ENCODE peak calls at places on chromosomes 4 and X, in six cellular contexts. S is psoas muscle, J is NT2/D1, V is transverse colon, T is tibial nerve, E is Karpas-422. B is an unnamed sample. For H3K4me1, the result is how much of the 10 kb centered on the place peaks cover.

GRCh38 chr4:23290656-23291055 is 597.9 kb downstream of the GBA3 start:
- DNase-seq in S (no peak), J (no peak), V (no peak), T (no peak), E (no peak), B (no peak)

GRCh38 chrX:54748626-54749025 is 49.4 kb downstream of the ITIH6 start:
- DNase-seq in S (no peak), J (no peak), V (no peak), T (no peak), E (no peak), B (no peak)

GRCh38 chr4:29453421-29453820 is 1266.7 kb upstream of the PCDH7 start:
- DNase-seq in S (no peak), J (no peak), V (no peak), T (no peak), E (no peak), B (no peak)

GRCh38 chrX:41522071-41522470 is 74.9 kb downstream of the NYX start:
- DNase-seq in S (no peak), J (no peak), V (no peak), T (no peak), E (no peak), B (no peak)

GRCh38 chrX:109537324-109537665 is 651 bp downstream of the NXT2 start:
- DNase-seq in S (no peak), J (no peak), V (peak), T (peak), E (no peak), B (no peak)

GRCh38 chr4:54484361-54484760 is 173.4 kb upstream of the KIT start:
- DNase-seq in S (no peak), J (no peak), V (no peak), T (no peak), E (no peak), B (no peak)

GRCh38 chr4:57078685-57079521 is 31.3 kb downstream of the IGFBP7 start:
- DNase-seq in S (no peak), J (peak), V (no peak), T (no peak), E (no peak), B (no peak)

GRCh38 chr4:156098846-156099245 is 145.2 kb upstream of the CTSO start:
- DNase-seq in S (no peak), J (no peak), V (no peak), T (no peak), E (no peak), B (no peak)

GRCh38 chrX:38109042-38109904 is 102.9 kb downstream of the SYTL5 start:
- DNase-seq in S (no peak), J (no peak), V (peak), T (no peak), E (no peak), B (no peak)

GRCh38 chr4:10095296-10095991 is 21.2 kb downstream of the WDR1 start:
- DNase-seq in S (peak), J (no peak), V (no peak), T (no peak), E (no peak), B (no peak)

GRCh38 chrX:109872021-109872730 is 130.7 kb upstream of the TMEM164 start:
- DNase-seq in S (no peak), J (no peak), V (no peak), T (no peak), E (no peak), B (no peak)

GRCh38 chr4:36242629-36243354 is 1.5 kb downstream of the ARAP2 start:
- DNase-seq in S (no peak), J (no peak), V (no peak), T (no peak), E (no peak), B (no peak)

GRCh38 chr4:79913581-79913980 is 159.4 kb downstream of the ANTXR2 start:
- DNase-seq in S (no peak), J (no peak), V (no peak), T (no peak), E (no peak), B (no peak)

GRCh38 chr4:142194905-142195304 is 558.5 kb downstream of the IL15 start:
- DNase-seq in S (no peak), J (no peak), V (no peak), T (no peak), E (no peak), B (no peak)

GRCh38 chrX:16978193-16978984 is 31.9 kb downstream of the REPS2 start:
- DNase-seq in S (no peak), J (no peak), V (no peak), T (peak), E (no peak), B (no peak)

GRCh38 chrX:41655631-41656030 is 33.1 kb upstream of the GPR34 start:
- DNase-seq in S (no peak), J (no peak), V (no peak), T (no peak), E (no peak), B (no peak)

GRCh38 chr4:89486042-89486441 is 178.4 kb upstream of the GPRIN3 start:
- DNase-seq in S (no peak), J (no peak), V (no peak), T (no peak), E (no peak), B (no peak)

GRCh38 chrX:24993887-24994286 is 21.9 kb downstream of the ARX start:
- DNase-seq in S (no peak), J (no peak), V (no peak), T (no peak), E (no peak), B (no peak)

GRCh38 chrX:153723351-153724251 is 586 bp downstream of the BCAP31 start:
- DNase-seq in S (peak), J (no peak), V (peak), T (no peak), E (peak), B (peak)

GRCh38 chr4:19684079-19684478 is 567.6 kb upstream of the SLIT2 start:
- DNase-seq in S (no peak), J (no peak), V (no peak), T (no peak), E (no peak), B (no peak)

GRCh38 chr4:121070696-121071639 is 1.4 kb downstream of the NDNF start:
- DNase-seq in S (peak), J (no peak), V (peak), T (no peak), E (no peak), B (no peak)

GRCh38 chrX:125175991-125176390 is 143.7 kb upstream of the TEX13C start:
- DNase-seq in S (no peak), J (no peak), V (no peak), T (no peak), E (no peak), B (no peak)

DNA sequence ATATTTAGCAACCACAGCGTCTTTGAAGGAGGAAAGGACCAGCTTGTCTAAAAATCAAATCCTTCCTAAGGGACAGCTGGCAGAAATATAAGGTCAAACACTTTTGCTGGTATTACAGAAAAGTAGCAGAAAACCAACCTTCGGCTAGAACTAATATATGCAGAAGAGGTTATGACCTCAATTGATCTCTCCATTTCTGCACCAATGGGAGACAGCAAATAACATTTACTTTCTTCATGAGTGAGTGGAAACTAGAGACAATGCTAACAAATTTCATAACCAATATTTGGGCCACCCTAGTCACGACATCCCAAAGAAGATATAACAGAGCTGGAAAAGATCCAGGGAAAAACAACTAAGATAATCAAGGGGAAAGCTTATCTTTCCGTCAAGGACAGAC is 247.0 kb upstream of the FTHL17 start:
- DNase-seq in S (no peak), J (no peak), V (no peak), T (no peak), E (no peak), B (no peak)
- H3K4me1 ChIP-seq in S (under half), J (under half), V (under half), T (under half), E (under half), B (under half)

GRCh38 chrX:65601126-65601525 is 66.3 kb upstream of the MSN start:
- DNase-seq in S (no peak), J (no peak), V (no peak), T (no peak), E (no peak), B (no peak)
- H3K4me1 ChIP-seq in S (under half), J (under half), V (under half), T (under half), E (under half), B (under half)

GRCh38 chr4:40563401-40563800 is 66.3 kb downstream of the RBM47 start:
- DNase-seq in S (no peak), J (no peak), V (no peak), T (no peak), E (no peak), B (no peak)
- H3K4me1 ChIP-seq in S (under half), J (under half), V (under half), T (under half), E (under half), B (half or more)

DNA sequence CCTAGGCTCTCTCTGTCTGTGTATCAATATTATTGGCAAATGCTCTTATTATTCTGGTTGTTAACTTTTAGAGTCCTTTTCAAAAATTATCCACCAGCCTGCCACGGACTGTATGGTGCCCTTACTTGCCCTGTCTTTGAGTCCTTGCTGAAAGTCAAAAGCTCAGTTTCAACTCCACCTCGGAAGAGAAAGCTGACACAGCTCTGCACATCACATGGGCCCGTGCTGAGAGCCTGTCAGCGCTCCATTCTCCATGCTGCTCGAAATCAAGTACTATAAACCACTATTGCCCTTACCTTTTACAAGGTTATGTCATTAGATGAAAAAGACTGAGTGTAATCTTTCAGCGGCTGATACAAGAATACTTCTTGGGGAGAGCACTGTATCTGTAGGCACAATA is 141.0 kb downstream of the CORIN start:
- DNase-seq in S (no peak), J (no peak), V (no peak), T (no peak), E (no peak), B (no peak)
- H3K4me1 ChIP-seq in S (under half), J (under half), V (under half), T (under half), E (under half), B (under half)

GRCh38 chr4:38979081-38979480 is 53.1 kb downstream of the TMEM156 start:
- DNase-seq in S (no peak), J (no peak), V (no peak), T (no peak), E (no peak), B (no peak)

GRCh38 chr4:38983756-38984647 is 48.2 kb downstream of the TMEM156 start:
- DNase-seq in S (no peak), J (no peak), V (no peak), T (no peak), E (no peak), B (no peak)

GRCh38 chr4:38982356-38983095 is 49.7 kb downstream of the TMEM156 start:
- DNase-seq in S (no peak), J (no peak), V (no peak), T (no peak), E (no peak), B (no peak)

GRCh38 chr4:38979511-38980230 is 52.5 kb downstream of the TMEM156 start:
- DNase-seq in S (no peak), J (no peak), V (no peak), T (no peak), E (no peak), B (no peak)

GRCh38 chr4:38980903-38981676 is 51.1 kb downstream of the TMEM156 start:
- DNase-seq in S (no peak), J (no peak), V (no peak), T (no peak), E (no peak), B (no peak)
- H3K4me1 ChIP-seq in S (under half), J (under half), V (under half), T (under half), E (under half), B (under half)

GRCh38 chr4:153260152-153260551 is 55.9 kb downstream of the TRIM2 start:
- DNase-seq in S (no peak), J (no peak), V (no peak), T (no peak), E (no peak), B (no peak)

GRCh38 chr4:153259679-153260078 is 55.4 kb downstream of the TRIM2 start:
- DNase-seq in S (no peak), J (no peak), V (no peak), T (no peak), E (no peak), B (no peak)

GRCh38 chr4:153261922-153262321 is 57.7 kb downstream of the TRIM2 start:
- DNase-seq in S (no peak), J (no peak), V (no peak), T (no peak), E (no peak), B (no peak)

GRCh38 chr4:153260553-153261306 is 56.5 kb downstream of the TRIM2 start:
- DNase-seq in S (no peak), J (no peak), V (peak), T (no peak), E (no peak), B (no peak)

DNA sequence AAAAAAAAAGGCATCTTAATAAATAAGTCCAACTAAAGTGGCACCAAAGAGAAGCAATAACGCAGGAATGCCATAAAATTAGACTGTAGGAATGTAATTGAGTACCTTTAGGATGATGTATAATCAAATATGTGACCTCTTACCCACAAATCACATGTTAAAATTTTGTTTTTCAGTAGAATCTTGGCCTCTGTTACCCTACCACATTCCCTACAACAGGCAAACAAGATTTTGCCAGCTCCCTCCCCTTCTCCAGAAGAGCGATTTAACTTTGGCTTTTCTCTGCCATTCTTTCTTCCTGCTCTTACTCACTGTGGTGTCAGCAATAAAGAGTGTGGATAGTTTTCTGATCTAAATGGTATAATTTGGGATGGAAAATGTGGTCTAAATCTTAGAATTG is 57.2 kb downstream of the TRIM2 start:
- DNase-seq in S (no peak), J (no peak), V (no peak), T (no peak), E (no peak), B (no peak)
- H3K4me1 ChIP-seq in S (under half), J (under half), V (under half), T (under half), E (under half), B (under half)

GRCh38 chr4:931194-931959 is 739 bp downstream of the GAK start:
- DNase-seq in S (peak), J (no peak), V (peak), T (no peak), E (no peak), B (peak)

GRCh38 chr4:929970-930625 is 2.0 kb downstream of the GAK start:
- DNase-seq in S (no peak), J (no peak), V (no peak), T (no peak), E (no peak), B (peak)

GRCh38 chr4:931960-932712 is at the start of the genes GAK and TMEM175:
- DNase-seq in S (peak), J (peak), V (peak), T (peak), E (peak), B (peak)

GRCh38 chr4:929096-929765 is 2.9 kb downstream of the GAK start:
- DNase-seq in S (no peak), J (no peak), V (no peak), T (no peak), E (no peak), B (no peak)

DNA sequence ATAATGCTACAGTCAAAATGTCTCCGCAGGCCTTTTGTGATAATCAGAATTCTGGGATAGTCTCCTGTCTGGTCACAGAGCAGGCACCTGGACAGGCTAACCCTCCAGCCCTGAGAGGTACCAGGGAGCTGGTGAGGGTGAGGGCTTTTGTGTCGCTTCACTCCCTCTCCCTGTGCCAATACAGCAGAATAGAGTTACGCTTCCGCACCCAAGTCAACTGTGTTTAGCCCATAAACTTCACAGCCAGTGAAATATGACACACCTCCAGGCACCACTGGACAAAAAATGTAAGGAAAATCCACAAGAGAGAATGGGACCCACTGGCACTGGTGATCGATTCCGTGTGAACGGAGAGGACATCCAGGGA is 1.3 kb downstream of the GAK start:
- DNase-seq in S (no peak), J (no peak), V (peak), T (no peak), E (no peak), B (no peak)
- H3K4me1 ChIP-seq in S (under half), J (under half), V (under half), T (half or more), E (under half), B (under half)

GRCh38 chr4:75673027-75673958 is at the start of gene G3BP2:
- DNase-seq in S (peak), J (peak), V (peak), T (peak), E (peak), B (peak)
- H3K4me1 ChIP-seq in S (under half), J (under half), V (under half), T (under half), E (under half), B (under half)

B was measured in OCI-LY7.